ENCODE peak calls at places on chromosome 9, in six cellular contexts. V is psoas muscle, C is neuronal stem cell, U is AG04450, W is heart left ventricle, H is left ventricle myocardium inferior. L is an unnamed sample. For H3K27me3, the result is how much of the 10 kb centered on the place peaks cover.

GRCh38 chr9:98314381-98315066 is 59.1 kb upstream of the TBC1D2 start:
- DNase-seq in V (no peak), C (no peak), U (no peak), W (no peak), H (no peak), L (no peak)

GRCh38 chr9:133514475-133515239 is 10.1 kb downstream of the MYMK start:
- DNase-seq in V (peak), C (no peak), U (no peak), W (peak), H (peak), L (peak)

GRCh38 chr9:84711936-84712335 is 42.4 kb downstream of the NTRK2 start:
- DNase-seq in V (peak), C (no peak), U (no peak), W (no peak), H (no peak), L (peak)

GRCh38 chr9:21972361-21972760 is 21.8 kb downstream of the CDKN2A start:
- DNase-seq in V (no peak), C (no peak), U (no peak), W (no peak), H (no peak), L (no peak)

GRCh38 chr9:129472651-129473102 is 148.2 kb downstream of the C9orf50 start:
- DNase-seq in V (no peak), C (no peak), U (no peak), W (no peak), H (no peak), L (no peak)

GRCh38 chr9:20197976-20198685 is 409.3 kb upstream of the SLC24A2 start:
- DNase-seq in V (no peak), C (no peak), U (no peak), W (no peak), H (no peak), L (peak)

GRCh38 chr9:97561501-97561900 is 60.0 kb downstream of the TMOD1 start:
- DNase-seq in V (no peak), C (no peak), U (no peak), W (no peak), H (no peak), L (no peak)

GRCh38 chr9:17630531-17630949 is 51.7 kb downstream of the SH3GL2 start:
- DNase-seq in V (no peak), C (no peak), U (no peak), W (no peak), H (no peak), L (no peak)

GRCh38 chr9:86614871-86615849 is 260.9 kb upstream of the TUT7 start:
- DNase-seq in V (no peak), C (no peak), U (peak), W (no peak), H (no peak), L (peak)

GRCh38 chr9:79588488-79588887 is 16.7 kb downstream of the TLE4 start:
- DNase-seq in V (no peak), C (no peak), U (no peak), W (no peak), H (no peak), L (no peak)

GRCh38 chr9:88533951-88534455 is 975 bp upstream of the NXNL2 start:
- DNase-seq in V (peak), C (peak), U (no peak), W (peak), H (peak), L (no peak)

GRCh38 chr9:129888809-129889460 is 53.7 kb downstream of the USP20 start:
- DNase-seq in V (no peak), C (no peak), U (no peak), W (no peak), H (no peak), L (no peak)

GRCh38 chr9:89361816-89362646 is 43.7 kb downstream of the SECISBP2 start:
- DNase-seq in V (no peak), C (no peak), U (no peak), W (no peak), H (no peak), L (no peak)

GRCh38 chr9:14322211-14323082 is 8.5 kb upstream of the NFIB start:
- DNase-seq in V (peak), C (peak), U (no peak), W (peak), H (peak), L (peak)

GRCh38 chr9:123607987-123608565 is 252.1 kb downstream of the CRB2 start:
- DNase-seq in V (no peak), C (no peak), U (no peak), W (no peak), H (no peak), L (no peak)

GRCh38 chr9:111904889-111905288 is 8.3 kb downstream of the UGCG start:
- DNase-seq in V (no peak), C (no peak), U (no peak), W (no peak), H (no peak), L (no peak)

GRCh38 chr9:130955947-130956621 is 17.0 kb upstream of the FIBCD1 start:
- DNase-seq in V (no peak), C (no peak), U (no peak), W (no peak), H (no peak), L (no peak)

GRCh38 chr9:88418715-88419540 is 30.7 kb downstream of the SPIN1 start:
- DNase-seq in V (no peak), C (no peak), U (no peak), W (no peak), H (no peak), L (no peak)

GRCh38 chr9:8188720-8189407 is 389.3 kb upstream of the DMAC1 start:
- DNase-seq in V (no peak), C (no peak), U (no peak), W (no peak), H (no peak), L (no peak)

GRCh38 chr9:119375892-119376291 is 6.7 kb upstream of the BRINP1 start:
- DNase-seq in V (no peak), C (peak), U (no peak), W (no peak), H (no peak), L (peak)

GRCh38 chr9:37801287-37801850 is 772 bp downstream of the DCAF10 start:
- DNase-seq in V (peak), C (no peak), U (no peak), W (peak), H (peak), L (peak)

GRCh38 chr9:125889122-125889523 is 141.9 kb downstream of the PBX3 start:
- DNase-seq in V (peak), C (no peak), U (no peak), W (peak), H (peak), L (peak)

GRCh38 chr9:113958556-113958955 is 82.4 kb downstream of the ZNF618 start:
- DNase-seq in V (no peak), C (no peak), U (no peak), W (no peak), H (no peak), L (no peak)

GRCh38 chr9:4738866-4739586 is 2.0 kb downstream of the AK3 start:
- DNase-seq in V (no peak), C (no peak), U (no peak), W (no peak), H (no peak), L (no peak)

DNA sequence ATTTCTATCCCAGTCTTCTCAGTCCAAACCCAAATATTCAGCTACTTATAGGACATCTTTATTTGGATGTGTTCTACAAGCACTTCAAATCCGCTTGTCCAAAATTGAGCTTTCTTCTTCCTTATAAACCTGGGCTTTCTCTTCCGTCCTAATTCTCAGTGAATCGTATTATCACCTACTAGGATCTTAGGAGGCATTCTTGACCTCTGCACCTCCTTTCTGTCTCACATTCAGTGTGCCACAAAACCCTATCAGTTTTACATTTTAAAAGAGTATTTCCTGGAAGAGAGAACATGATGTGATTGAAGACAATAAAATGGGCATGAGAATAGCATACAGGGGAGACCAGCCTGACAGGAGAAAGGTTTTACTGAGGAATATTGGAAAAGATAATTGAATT is 16.8 kb upstream of the GNE start:
- DNase-seq in V (no peak), C (no peak), U (no peak), W (no peak), H (no peak), L (no peak)
- H3K27me3 ChIP-seq in V (under half), C (under half), U (under half), W (under half), H (under half), L (under half)

DNA sequence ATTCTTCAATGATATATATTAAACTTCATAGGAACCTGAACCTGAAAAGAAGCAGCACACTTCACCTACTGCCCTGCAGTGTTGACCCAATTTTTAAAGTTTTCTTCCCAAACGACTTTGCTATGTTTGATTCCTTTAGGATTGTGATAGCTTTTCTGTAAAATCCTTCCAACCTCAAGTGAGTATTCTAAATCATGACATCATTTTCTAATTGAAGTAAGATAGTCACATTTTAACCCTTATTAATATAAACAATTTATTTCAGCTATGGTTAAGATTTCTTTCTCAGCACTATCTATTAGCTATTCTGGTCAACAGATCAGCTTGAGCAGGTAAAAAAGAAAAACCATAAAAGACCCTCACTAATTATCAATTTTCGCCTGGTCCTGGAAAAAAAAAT is 162.0 kb downstream of the SMARCA2 start:
- DNase-seq in V (no peak), C (no peak), U (no peak), W (no peak), H (no peak), L (no peak)
- H3K4me3 ChIP-seq in V (no peak), C (no peak), U (no peak), W (no peak), H (no peak), L (no peak)

GRCh38 chr9:34664281-34665108 is 2.0 kb upstream of the CCL27 start:
- DNase-seq in V (peak), C (peak), U (no peak), W (peak), H (peak), L (peak)
- H3K27ac ChIP-seq in V (peak), C (no peak), U (peak), W (peak), H (peak), L (no peak)

GRCh38 chr9:93956183-93956784 is 1.1 kb upstream of the BARX1 start:
- DNase-seq in V (no peak), C (no peak), U (no peak), W (no peak), H (no peak), L (no peak)
- H3K27me3 ChIP-seq in V (half or more), C (half or more), U (half or more), W (half or more), H (half or more), L (under half)

DNA sequence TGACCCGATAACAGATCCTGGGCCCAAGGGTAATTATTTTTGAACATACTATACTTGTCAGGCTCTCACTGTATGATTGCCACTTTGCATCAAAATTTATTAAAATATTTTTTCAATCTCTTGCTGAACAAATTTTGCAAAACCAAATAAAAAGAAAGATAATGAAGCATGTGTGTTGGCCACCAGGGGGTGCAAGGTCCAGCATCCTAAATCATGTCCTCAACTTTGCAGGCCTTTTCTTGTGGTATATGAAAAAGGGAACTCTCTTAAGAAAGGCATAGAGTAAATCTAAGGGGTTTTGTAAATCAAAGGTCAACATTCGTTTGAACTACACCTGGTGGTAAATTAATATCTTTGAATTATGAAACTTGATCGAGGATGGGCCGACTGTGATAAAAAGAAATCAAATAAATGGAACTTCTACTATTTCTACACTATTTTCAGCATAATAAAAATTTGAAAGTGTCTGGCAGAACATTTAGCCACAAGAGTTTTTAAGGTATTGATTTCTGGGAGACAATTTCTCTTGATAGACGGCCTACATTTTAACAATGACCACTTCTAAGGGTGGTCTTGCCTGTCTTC is 676.5 kb downstream of the DMRTA1 start:
- DNase-seq in V (no peak), C (peak), U (no peak), W (no peak), H (no peak), L (peak)
- H3K4me3 ChIP-seq in V (no peak), C (no peak), U (no peak), W (no peak), H (no peak), L (no peak)

GRCh38 chr9:137198051-137198747 is 2.3 kb downstream of the TPRN start:
- DNase-seq in V (no peak), C (no peak), U (no peak), W (no peak), H (no peak), L (no peak)
- H3K27ac ChIP-seq in V (no peak), C (no peak), U (no peak), W (no peak), H (peak), L (no peak)

L was measured in SJCRH30.